ENCODE peak calls at places on chromosomes 5 and 9, in four cellular contexts. R is AG10803, U is IMR-90, C is psoas muscle. A is an unnamed sample.

GRCh38 chr5:31800351-31800750 is 161.4 kb downstream of the PDZD2 start:
- DNase-seq in R (no peak), C (no peak), U (no peak), A (no peak)

GRCh38 chr9:69089491-69089890 is 53.9 kb downstream of the FXN start:
- DNase-seq in C (no peak), U (no peak), R (no peak), A (no peak)

GRCh38 chr9:126708178-126708577 is 94.5 kb downstream of the LMX1B start:
- DNase-seq in C (no peak), R (no peak), U (no peak), A (no peak)

GRCh38 chr9:99414321-99414720 is 192.2 kb downstream of the SEC61B start:
- DNase-seq in C (no peak), R (peak), U (no peak), A (no peak)

GRCh38 chr5:176870110-176870591 is 29.0 kb downstream of the HK3 start:
- DNase-seq in U (peak), C (no peak), R (peak), A (peak)

GRCh38 chr5:127330116-127330515 is 39.5 kb downstream of the MEGF10 start:
- DNase-seq in R (no peak), U (no peak), C (no peak), A (no peak)

GRCh38 chr9:135087489-135087791 is at the start of gene OLFM1:
- DNase-seq in R (peak), C (peak), U (peak), A (peak)

GRCh38 chr9:80755586-80755985 is 933.8 kb downstream of the TLE1 start:
- DNase-seq in R (no peak), U (no peak), C (no peak), A (no peak)

GRCh38 chr5:160159991-160160826 is 41.0 kb upstream of the PWWP2A start:
- DNase-seq in R (no peak), C (no peak), U (peak), A (no peak)

GRCh38 chr5:106269252-106269843 is 1401.4 kb downstream of the EFNA5 start:
- DNase-seq in R (peak), U (peak), C (no peak), A (no peak)

GRCh38 chr5:88979717-88980116 is 96.7 kb upstream of the MEF2C start:
- DNase-seq in U (no peak), R (no peak), C (no peak), A (no peak)

GRCh38 chr5:134328619-134329018 is 38.4 kb downstream of the CDKL3 start:
- DNase-seq in U (no peak), R (no peak), C (no peak), A (no peak)

GRCh38 chr5:39005566-39006232 is 68.5 kb downstream of the RICTOR start:
- DNase-seq in U (peak), C (no peak), R (peak), A (peak)

GRCh38 chr9:81070689-81071088 is 618.7 kb downstream of the TLE1 start:
- DNase-seq in C (no peak), U (no peak), R (no peak), A (no peak)

GRCh38 chr5:139402561-139403158 is 1.2 kb downstream of the SPATA24 start:
- DNase-seq in U (no peak), C (peak), R (no peak), A (peak)

GRCh38 chr9:86126998-86127972 is 27.9 kb upstream of the GOLM1 start:
- DNase-seq in C (peak), R (peak), U (peak), A (peak)

GRCh38 chr5:93581738-93582414 is 857 bp upstream of the NR2F1-AS1 start:
- DNase-seq in R (peak), C (no peak), U (peak), A (peak)

GRCh38 chr5:90483206-90483605 is 8.5 kb downstream of the POLR3G start:
- DNase-seq in U (no peak), R (no peak), C (no peak), A (no peak)

GRCh38 chr5:157285310-157286035 is 19.6 kb downstream of the CYFIP2 start:
- DNase-seq in C (no peak), U (no peak), R (no peak), A (no peak)

GRCh38 chr9:84932915-84933527 is 263.5 kb downstream of the NTRK2 start:
- DNase-seq in R (no peak), C (no peak), U (no peak), A (no peak)

GRCh38 chr9:22142681-22143080 is 133.6 kb upstream of the CDKN2B start:
- DNase-seq in U (peak), R (no peak), C (no peak), A (no peak)

GRCh38 chr5:138884554-138884953 is 9.4 kb upstream of the LRRTM2 start:
- DNase-seq in U (no peak), C (no peak), R (no peak), A (no peak)

GRCh38 chr9:127838375-127839078 is 15.9 kb downstream of the ENG start:
- DNase-seq in C (peak), U (peak), R (peak), A (peak)

GRCh38 chr5:156103116-156103860 is 223.7 kb upstream of the SGCD start:
- DNase-seq in R (peak), U (no peak), C (no peak), A (no peak)

GRCh38 chr9:106745457-106745856 is 117.5 kb upstream of the ZNF462 start:
- DNase-seq in R (no peak), U (no peak), C (no peak), A (no peak)

GRCh38 chr5:72252574-72253155 is 67.4 kb downstream of the MRPS27 start:
- DNase-seq in C (no peak), U (no peak), R (peak), A (no peak)

GRCh38 chr5:143262393-143263174 is 140.9 kb downstream of the NR3C1 start:
- DNase-seq in C (no peak), U (peak), R (peak), A (no peak)

GRCh38 chr9:105238302-105238701 is 6.1 kb upstream of the SLC44A1 start:
- DNase-seq in C (no peak), R (no peak), U (no peak), A (peak)

GRCh38 chr5:137078171-137078665 is 420.9 kb downstream of the SPOCK1 start:
- DNase-seq in C (no peak), R (no peak), U (peak), A (peak)

GRCh38 chr9:113648048-113648447 is 184.5 kb downstream of the RGS3 start:
- DNase-seq in C (no peak), R (no peak), U (no peak), A (no peak)

GRCh38 chr9:113648586-113648985 is 185.1 kb downstream of the RGS3 start:
- DNase-seq in U (no peak), C (no peak), R (peak), A (no peak)

GRCh38 chr9:113650207-113651131 is 186.9 kb downstream of the RGS3 start:
- DNase-seq in R (peak), C (no peak), U (peak), A (no peak)

GRCh38 chr9:113649855-113650206 is 186.3 kb downstream of the RGS3 start:
- DNase-seq in U (no peak), R (no peak), C (no peak), A (no peak)

GRCh38 chr9:113649054-113649453 is 185.5 kb downstream of the RGS3 start:
- DNase-seq in C (peak), R (peak), U (peak), A (no peak)
- TF ChIP-seq CTCF in C (no peak), R (peak), U (no peak), A (no peak)

GRCh38 chr5:179608131-179608581 is 15.3 kb downstream of the HNRNPH1 start:
- DNase-seq in U (no peak), C (no peak), R (no peak), A (no peak)

GRCh38 chr5:179607449-179607931 is 16.0 kb downstream of the HNRNPH1 start:
- DNase-seq in U (no peak), R (peak), C (peak), A (no peak)

GRCh38 chr5:179605026-179605833 is 18.2 kb downstream of the HNRNPH1 start:
- DNase-seq in U (peak), R (peak), C (no peak), A (no peak)

GRCh38 chr5:179606910-179607448 is 16.5 kb downstream of the HNRNPH1 start:
- DNase-seq in R (no peak), C (peak), U (no peak), A (no peak)

DNA sequence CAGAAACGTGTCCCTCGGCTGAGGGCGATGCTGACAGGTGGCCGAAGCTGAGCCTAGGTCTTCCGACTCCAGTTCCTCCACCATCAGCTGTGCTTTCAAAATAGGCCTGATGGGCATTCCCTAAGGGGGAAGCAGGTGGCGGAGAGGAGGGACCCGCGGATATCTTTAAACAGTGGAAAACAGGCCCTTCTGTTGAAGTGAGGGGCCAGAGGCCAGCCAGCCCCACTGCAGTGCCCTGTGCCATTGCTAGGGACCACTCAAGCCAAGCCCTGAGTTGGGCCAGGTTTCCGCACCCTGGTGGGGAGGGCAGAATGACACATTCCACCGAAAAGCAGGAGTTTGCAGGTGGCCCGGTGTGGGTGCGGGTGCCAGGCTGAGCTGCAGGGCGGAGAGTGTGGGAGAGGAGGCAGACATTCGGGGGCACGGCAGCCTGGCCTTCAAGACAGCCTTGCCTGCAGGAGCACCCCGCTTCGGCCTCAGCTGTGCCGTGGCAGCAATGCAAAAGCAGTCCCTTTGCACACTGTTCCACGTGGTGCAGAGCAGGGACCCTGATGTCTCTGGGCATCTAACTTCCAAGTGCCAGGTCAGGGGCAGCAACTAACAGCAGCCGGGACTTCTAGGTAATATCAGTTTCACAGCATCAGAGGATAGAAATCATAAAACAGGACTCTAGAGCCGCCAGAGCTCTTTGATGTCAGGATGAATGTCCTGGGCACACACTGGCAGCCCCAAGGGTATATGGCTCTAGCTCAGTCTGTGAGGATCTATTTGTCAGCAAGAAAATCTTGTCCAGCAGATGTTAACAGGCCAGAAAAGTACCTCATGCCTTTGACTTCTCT is 17.2 kb downstream of the HNRNPH1 start:
- DNase-seq in U (no peak), C (no peak), R (no peak), A (no peak)
- TF ChIP-seq CTCF in U (no peak), C (no peak), R (no peak), A (no peak)

GRCh38 chr5:57097526-57097925 is 76.3 kb upstream of the GPBP1 start:
- DNase-seq in C (no peak), U (no peak), R (no peak), A (no peak)

GRCh38 chr5:57094753-57095683 is 78.8 kb upstream of the GPBP1 start:
- DNase-seq in C (no peak), U (no peak), R (no peak), A (peak)
- TF ChIP-seq CTCF in C (no peak), U (no peak), R (peak), A (peak)

GRCh38 chr5:140822281-140822629 is 842 bp downstream of the PCDHA5 start:
- DNase-seq in R (no peak), U (no peak), C (no peak), A (no peak)

GRCh38 chr5:140828402-140828737 is 610 bp downstream of the PCDHA6 start:
- DNase-seq in C (no peak), U (no peak), R (no peak), A (no peak)

GRCh38 chr5:140823475-140823874 is 2.1 kb downstream of the PCDHA5 start:
- DNase-seq in U (no peak), R (no peak), C (no peak), A (no peak)

GRCh38 chr5:140827704-140828401 is at the start of gene PCDHA6:
- DNase-seq in C (no peak), U (no peak), R (no peak), A (no peak)
- TF ChIP-seq CTCF in C (no peak), U (no peak), R (peak), A (no peak)

A was measured in Calu3.